ENCODE peak calls at places on chromosomes 3 and 15, in eight cellular contexts. One of them, this sample, is unnamed.

GRCh38 chr15:66369773-66370651 is 13.5 kb upstream of the TIPIN start:
- DNase-seq in LoVo: no peak
- DNase-seq in Peyer's patch: no peak
- DNase-seq in uterus: no peak
- DNase-seq in GM03348: no peak
- DNase-seq in breast epithelium: no peak
- DNase-seq in ACHN: no peak
- DNase-seq in mesenchymal stem cell: peak; percentile 17
- DNase-seq in this sample: peak; percentile 19

GRCh38 chr3:172223870-172224269 is 184.5 kb downstream of the FNDC3B start:
- DNase-seq in LoVo: no peak
- DNase-seq in Peyer's patch: no peak
- DNase-seq in uterus: no peak
- DNase-seq in GM03348: no peak
- DNase-seq in breast epithelium: no peak
- DNase-seq in ACHN: no peak
- DNase-seq in mesenchymal stem cell: peak; percentile 51
- DNase-seq in this sample: no peak

GRCh38 chr15:29571728-29572454 is 250.4 kb downstream of the TJP1 start:
- DNase-seq in LoVo: peak; percentile 51
- DNase-seq in Peyer's patch: no peak
- DNase-seq in uterus: no peak
- DNase-seq in GM03348: no peak
- DNase-seq in breast epithelium: no peak
- DNase-seq in ACHN: peak; percentile 25
- DNase-seq in mesenchymal stem cell: peak; percentile 14
- DNase-seq in this sample: no peak

GRCh38 chr15:69926011-69926410 is 171.7 kb downstream of the TLE3 start:
- DNase-seq in LoVo: peak; percentile 37
- DNase-seq in Peyer's patch: no peak
- DNase-seq in uterus: no peak
- DNase-seq in GM03348: no peak
- DNase-seq in breast epithelium: no peak
- DNase-seq in ACHN: no peak
- DNase-seq in mesenchymal stem cell: peak; percentile 48
- DNase-seq in this sample: no peak

GRCh38 chr15:67207555-67208182 is 46.8 kb downstream of the AAGAB start:
- DNase-seq in LoVo: no peak
- DNase-seq in Peyer's patch: no peak
- DNase-seq in uterus: no peak
- DNase-seq in GM03348: no peak
- DNase-seq in breast epithelium: no peak
- DNase-seq in ACHN: no peak
- DNase-seq in mesenchymal stem cell: no peak
- DNase-seq in this sample: no peak

GRCh38 chr3:114706591-114707224 is 412.9 kb downstream of the TIGIT start:
- DNase-seq in LoVo: peak; percentile 62
- DNase-seq in Peyer's patch: no peak
- DNase-seq in uterus: no peak
- DNase-seq in GM03348: peak; percentile 10
- DNase-seq in breast epithelium: no peak
- DNase-seq in ACHN: peak; percentile 71
- DNase-seq in mesenchymal stem cell: peak; percentile 38
- DNase-seq in this sample: no peak

GRCh38 chr3:104392327-104392726 is 974.4 kb upstream of the ALCAM start:
- DNase-seq in LoVo: no peak
- DNase-seq in Peyer's patch: no peak
- DNase-seq in uterus: no peak
- DNase-seq in GM03348: no peak
- DNase-seq in breast epithelium: no peak
- DNase-seq in ACHN: peak; percentile 6
- DNase-seq in mesenchymal stem cell: no peak
- DNase-seq in this sample: peak; percentile 4

GRCh38 chr3:135143474-135143873 is 348.4 kb downstream of the EPHB1 start:
- DNase-seq in LoVo: no peak
- DNase-seq in Peyer's patch: no peak
- DNase-seq in uterus: no peak
- DNase-seq in GM03348: no peak
- DNase-seq in breast epithelium: no peak
- DNase-seq in ACHN: no peak
- DNase-seq in mesenchymal stem cell: no peak
- DNase-seq in this sample: no peak

GRCh38 chr3:13185737-13186136 is 112.5 kb upstream of the IQSEC1 start:
- DNase-seq in LoVo: no peak
- DNase-seq in Peyer's patch: no peak
- DNase-seq in uterus: no peak
- DNase-seq in GM03348: no peak
- DNase-seq in breast epithelium: no peak
- DNase-seq in ACHN: no peak
- DNase-seq in mesenchymal stem cell: no peak
- DNase-seq in this sample: no peak

GRCh38 chr3:46280105-46280797 is 38.0 kb downstream of the CCR3 start:
- DNase-seq in LoVo: peak; percentile 46
- DNase-seq in Peyer's patch: no peak
- DNase-seq in uterus: no peak
- DNase-seq in GM03348: no peak
- DNase-seq in breast epithelium: no peak
- DNase-seq in ACHN: no peak
- DNase-seq in mesenchymal stem cell: peak; percentile 9
- DNase-seq in this sample: no peak

GRCh38 chr3:65593780-65594752 is 444.7 kb downstream of the MAGI1 start:
- DNase-seq in LoVo: no peak
- DNase-seq in Peyer's patch: no peak
- DNase-seq in uterus: no peak
- DNase-seq in GM03348: no peak
- DNase-seq in breast epithelium: no peak
- DNase-seq in ACHN: no peak
- DNase-seq in mesenchymal stem cell: peak; percentile 17
- DNase-seq in this sample: no peak

GRCh38 chr15:90286678-90287077 is 21.2 kb downstream of the NGRN start:
- DNase-seq in LoVo: no peak
- DNase-seq in Peyer's patch: no peak
- DNase-seq in uterus: no peak
- DNase-seq in GM03348: peak; percentile 31
- DNase-seq in breast epithelium: no peak
- DNase-seq in ACHN: peak; percentile 56
- DNase-seq in mesenchymal stem cell: peak; percentile 24
- DNase-seq in this sample: no peak

GRCh38 chr15:66251065-66251789 is 2.3 kb downstream of the MEGF11 start:
- DNase-seq in LoVo: no peak
- DNase-seq in Peyer's patch: no peak
- DNase-seq in uterus: no peak
- DNase-seq in GM03348: no peak
- DNase-seq in breast epithelium: no peak
- DNase-seq in ACHN: no peak
- DNase-seq in mesenchymal stem cell: no peak
- DNase-seq in this sample: no peak

GRCh38 chr3:158727499-158728377 is 4.5 kb downstream of the RARRES1 start:
- DNase-seq in LoVo: peak; percentile 78
- DNase-seq in Peyer's patch: no peak
- DNase-seq in uterus: no peak
- DNase-seq in GM03348: peak; percentile 76
- DNase-seq in breast epithelium: peak; percentile 51
- DNase-seq in ACHN: peak; percentile 72
- DNase-seq in mesenchymal stem cell: peak; percentile 77
- DNase-seq in this sample: peak; percentile 88

GRCh38 chr3:132643366-132643765 is 16.2 kb downstream of the ACAD11 start:
- DNase-seq in LoVo: no peak
- DNase-seq in Peyer's patch: no peak
- DNase-seq in uterus: no peak
- DNase-seq in GM03348: no peak
- DNase-seq in breast epithelium: no peak
- DNase-seq in ACHN: no peak
- DNase-seq in mesenchymal stem cell: no peak
- DNase-seq in this sample: no peak

GRCh38 chr15:77821188-77821958 is 188.7 kb upstream of the LINGO1 start:
- DNase-seq in LoVo: peak; percentile 61
- DNase-seq in Peyer's patch: peak; percentile 68
- DNase-seq in uterus: no peak
- DNase-seq in GM03348: peak; percentile 87
- DNase-seq in breast epithelium: peak; percentile 24
- DNase-seq in ACHN: peak; percentile 54
- DNase-seq in mesenchymal stem cell: peak; percentile 72
- DNase-seq in this sample: peak; percentile 71

GRCh38 chr3:128112406-128112968 is 11.1 kb downstream of the RUVBL1 start:
- DNase-seq in LoVo: peak; percentile 17
- DNase-seq in Peyer's patch: no peak
- DNase-seq in uterus: no peak
- DNase-seq in GM03348: peak; percentile 32
- DNase-seq in breast epithelium: peak; percentile 36
- DNase-seq in ACHN: peak; percentile 87
- DNase-seq in mesenchymal stem cell: peak; percentile 89
- DNase-seq in this sample: no peak

GRCh38 chr15:70302360-70302759 is 204.6 kb upstream of the TLE3 start:
- DNase-seq in LoVo: no peak
- DNase-seq in Peyer's patch: no peak
- DNase-seq in uterus: no peak
- DNase-seq in GM03348: no peak
- DNase-seq in breast epithelium: no peak
- DNase-seq in ACHN: no peak
- DNase-seq in mesenchymal stem cell: no peak
- DNase-seq in this sample: no peak

GRCh38 chr3:110456438-110457138 is 615.0 kb upstream of the NECTIN3 start:
- DNase-seq in LoVo: no peak
- DNase-seq in Peyer's patch: no peak
- DNase-seq in uterus: no peak
- DNase-seq in GM03348: no peak
- DNase-seq in breast epithelium: no peak
- DNase-seq in ACHN: no peak
- DNase-seq in mesenchymal stem cell: no peak
- DNase-seq in this sample: no peak

GRCh38 chr3:64417816-64418215 is 192.6 kb upstream of the PRICKLE2 start:
- DNase-seq in LoVo: no peak
- DNase-seq in Peyer's patch: no peak
- DNase-seq in uterus: no peak
- DNase-seq in GM03348: peak; percentile 44
- DNase-seq in breast epithelium: no peak
- DNase-seq in ACHN: no peak
- DNase-seq in mesenchymal stem cell: peak; percentile 73
- DNase-seq in this sample: no peak

This sample was measured in T47D.